ENCODE peak calls at places on chromosomes 2 and 18, in five cellular contexts. T is AG08395, M is HT1080, F is stomach, A is retinal pigment epithelial cell. I is an unnamed sample.

GRCh38 chr2:198639580-198639979 is 818.2 kb downstream of the SATB2 start:
- DNase-seq in T (no peak), M (no peak), F (no peak), A (no peak), I (peak; percentile 38)

GRCh38 chr18:79576686-79577351 is 102.8 kb upstream of the CTDP1 start:
- DNase-seq in T (no peak), M (no peak), F (peak; percentile 44), A (no peak), I (peak; percentile 32)

GRCh38 chr2:20612835-20613341 is 38.0 kb downstream of the HS1BP3 start:
- DNase-seq in T (no peak), M (no peak), F (no peak), A (no peak), I (no peak)

GRCh38 chr2:239770240-239770639 is 254.9 kb downstream of the NDUFA10 start:
- DNase-seq in T (no peak), M (no peak), F (no peak), A (no peak), I (no peak)

GRCh38 chr2:63537306-63537705 is 51.0 kb downstream of the WDPCP start:
- DNase-seq in T (no peak), M (peak; percentile 20), F (no peak), A (no peak), I (peak; percentile 49)

GRCh38 chr2:73290049-73290839 is 3.1 kb downstream of the EGR4 start:
- DNase-seq in T (no peak), M (peak; percentile 20), F (no peak), A (no peak), I (no peak)

GRCh38 chr2:149261672-149262071 is 68.7 kb upstream of the LYPD6 start:
- DNase-seq in T (no peak), M (no peak), F (no peak), A (no peak), I (no peak)

GRCh38 chr18:22330508-22330907 is 87.2 kb downstream of the CTAGE1 start:
- DNase-seq in T (no peak), M (no peak), F (no peak), A (no peak), I (no peak)

GRCh38 chr2:106638609-106639008 is 151.4 kb downstream of the CD8B2 start:
- DNase-seq in T (no peak), M (no peak), F (no peak), A (no peak), I (no peak)

GRCh38 chr2:10444463-10444862 is 3.7 kb downstream of the ODC1 start:
- DNase-seq in T (no peak), M (peak; percentile 57), F (no peak), A (no peak), I (no peak)

GRCh38 chr2:71216501-71216900 is 10.4 kb downstream of the PAIP2B start:
- DNase-seq in T (no peak), M (no peak), F (no peak), A (no peak), I (no peak)

GRCh38 chr2:230981704-230982103 is 14.2 kb upstream of the SPATA3 start:
- DNase-seq in T (no peak), M (no peak), F (no peak), A (no peak), I (no peak)

GRCh38 chr2:145197944-145198343 is 678.0 kb upstream of the ZEB2 start:
- DNase-seq in T (no peak), M (no peak), F (no peak), A (no peak), I (no peak)

GRCh38 chr2:72116081-72116533 is 31.6 kb downstream of the CYP26B1 start:
- DNase-seq in T (no peak), M (no peak), F (no peak), A (no peak), I (no peak)

I was measured in AG10803.